ENCODE peak calls at places on chromosomes 12 and 14, in ten cellular contexts. M, B, J, P, H, R, D, A, G and O are unnamed samples.

GRCh38 chr12:81095470-81096232 is 17.8 kb downstream of the ACSS3 start:
- DNase-seq in P (no peak), M (no peak), B (no peak), H (no peak), A (no peak), J (no peak), R (no peak), G (no peak), D (no peak), O (no peak)

GRCh38 chr12:29858270-29858786 is 74.6 kb upstream of the TMTC1 start:
- DNase-seq in J (no peak), A (no peak), H (no peak), M (no peak), G (no peak), B (no peak), R (no peak), P (no peak), D (no peak), O (no peak)

GRCh38 chr12:20946732-20947131 is 136.2 kb downstream of the SLCO1B3 start:
- DNase-seq in M (peak), A (peak), D (no peak), R (peak), G (no peak), J (no peak), H (no peak), P (no peak), B (peak), O (no peak)

GRCh38 chr14:90453401-90453951 is 56.6 kb downstream of the CALM1 start:
- DNase-seq in M (no peak), A (no peak), J (no peak), G (no peak), B (no peak), R (peak), H (no peak), D (no peak), P (no peak), O (no peak)

GRCh38 chr14:58738189-58738836 is 100.6 kb downstream of the DACT1 start:
- DNase-seq in J (no peak), G (no peak), A (no peak), R (no peak), P (no peak), D (no peak), H (no peak), B (no peak), M (no peak), O (no peak)

GRCh38 chr12:56931474-56931978 is 2.7 kb downstream of the SDR9C7 start:
- DNase-seq in A (peak), P (no peak), D (no peak), G (no peak), B (peak), H (no peak), M (peak), R (peak), J (no peak), O (no peak)

GRCh38 chr12:122421263-122421814 is 1.1 kb downstream of the CLIP1 start:
- DNase-seq in M (no peak), H (peak), B (no peak), R (peak), J (peak), G (no peak), A (peak), P (peak), D (no peak), O (no peak)

GRCh38 chr12:112382866-112383265 is 635 bp upstream of the HECTD4 start:
- DNase-seq in A (no peak), G (no peak), J (no peak), R (no peak), P (no peak), H (no peak), M (no peak), D (no peak), B (no peak), O (no peak)

GRCh38 chr14:24067133-24068082 is 4.0 kb upstream of the CPNE6 start:
- DNase-seq in A (no peak), J (no peak), M (no peak), G (no peak), D (no peak), P (peak), R (peak), B (no peak), H (no peak), O (no peak)

DNA sequence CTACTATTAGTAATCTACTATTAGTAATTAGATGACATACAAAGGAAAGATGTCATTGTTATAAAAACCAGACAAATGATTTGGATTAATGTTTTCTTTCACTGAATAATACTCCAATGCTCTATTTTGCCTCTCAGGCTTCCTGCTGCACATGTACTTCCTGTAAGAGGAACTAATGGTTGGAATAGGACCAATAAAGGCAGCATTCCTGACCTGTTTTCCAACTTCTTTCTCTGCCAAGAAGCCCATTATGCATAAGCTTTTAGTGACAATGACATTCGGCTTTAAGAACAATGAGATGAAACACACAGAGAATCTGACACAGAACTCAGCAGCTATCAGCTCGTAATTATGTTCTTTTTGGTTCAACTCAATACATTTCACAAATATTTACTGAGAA is 5.2 kb upstream of the C12orf56 start:
- DNase-seq in G (no peak), M (no peak), H (no peak), D (no peak), P (no peak), R (no peak), A (no peak), B (no peak), J (no peak), O (no peak)
- TF ChIP-seq POLR2AphosphoS5 in G (no peak), M (no peak), H (no peak), D (no peak), P (no peak), R (no peak), A (no peak), B (no peak), J (no peak), O (no peak)

GRCh38 chr12:38911611-38912010 is 6.2 kb upstream of the CPNE8 start:
- DNase-seq in R (no peak), G (no peak), A (no peak), B (peak), P (no peak), J (no peak), H (no peak), M (no peak), D (no peak), O (no peak)
- TF ChIP-seq CTCF in R (no peak), G (no peak), A (no peak), B (peak), P (no peak), J (no peak), H (no peak), M (no peak), D (no peak), O (no peak)

GRCh38 chr14:61350871-61351270 is 29.5 kb downstream of the PRKCH start:
- DNase-seq in R (no peak), M (no peak), P (no peak), H (no peak), A (no peak), D (no peak), J (no peak), G (no peak), B (no peak), O (no peak)

GRCh38 chr14:61358812-61359211 is 37.4 kb downstream of the PRKCH start:
- DNase-seq in R (no peak), B (no peak), P (no peak), G (no peak), J (no peak), A (no peak), H (no peak), D (no peak), M (no peak), O (no peak)

GRCh38 chr14:61357118-61357517 is 35.7 kb downstream of the PRKCH start:
- DNase-seq in M (no peak), D (no peak), A (no peak), J (no peak), G (no peak), B (no peak), H (no peak), P (no peak), R (no peak), O (no peak)

GRCh38 chr14:61351457-61351856 is 30.1 kb downstream of the PRKCH start:
- DNase-seq in G (no peak), B (no peak), R (no peak), D (no peak), H (no peak), M (no peak), J (no peak), A (no peak), P (no peak), O (no peak)

GRCh38 chr14:61355892-61356325 is 34.5 kb downstream of the PRKCH start:
- DNase-seq in G (peak), B (peak), H (peak), D (peak), J (peak), R (no peak), A (no peak), M (peak), P (peak), O (no peak)
- TF ChIP-seq POLR2AphosphoS5 in G (peak), B (no peak), H (peak), D (no peak), J (peak), R (no peak), A (no peak), M (peak), P (peak), O (peak)

GRCh38 chr12:46296822-46297221 is 28.0 kb upstream of the SLC38A1 start:
- DNase-seq in R (no peak), M (no peak), A (peak), P (no peak), H (no peak), G (no peak), J (no peak), D (no peak), B (no peak), O (no peak)

DNA sequence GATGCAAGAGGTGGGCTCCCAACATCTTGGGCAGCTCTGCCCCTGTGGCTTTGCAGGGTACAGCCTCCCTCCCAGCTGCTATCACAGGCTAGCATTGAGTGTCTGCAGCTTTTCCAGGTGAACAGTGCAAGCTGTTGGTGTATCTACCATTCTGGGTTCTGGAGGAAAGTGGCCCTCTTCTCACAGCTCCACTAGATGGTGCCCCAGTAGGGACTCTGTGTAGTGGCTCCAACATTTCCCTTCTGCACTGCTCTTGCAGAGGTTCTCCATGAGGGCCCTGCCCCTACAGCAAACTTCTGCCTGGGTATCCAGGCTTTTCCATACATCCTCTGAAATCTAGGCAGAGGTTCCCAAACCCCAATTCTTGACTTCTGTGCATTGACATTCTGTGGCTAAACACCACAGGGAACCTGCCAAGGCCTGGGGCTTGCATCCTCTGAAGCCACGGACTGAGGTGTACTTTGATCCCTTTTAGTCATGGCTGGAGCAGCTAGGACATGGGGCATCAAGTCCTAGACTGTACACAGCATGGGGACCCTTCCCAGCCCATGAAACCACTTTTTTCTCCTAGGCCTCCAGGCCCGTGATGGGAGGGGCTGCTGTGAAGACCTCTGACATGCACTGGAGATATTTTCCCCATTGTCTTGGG is 24.0 kb upstream of the SLC38A1 start:
- DNase-seq in B (no peak), J (no peak), M (no peak), G (no peak), A (no peak), R (no peak), D (no peak), H (no peak), P (no peak), O (no peak)
- TF ChIP-seq CTCF in B (peak), J (no peak), M (no peak), G (no peak), A (no peak), R (no peak), D (no peak), H (no peak), P (no peak), O (no peak)